ENCODE peak calls at places on chromosomes 7 and 10, in four cellular contexts. B, K, Z and S are unnamed samples.

GRCh38 chr10:34732926-34733325 is 82.2 kb downstream of the PARD3 start:
- DNase-seq in K (peak; percentile 64), B (peak; percentile 66), Z (peak; percentile 29), S (peak; percentile 65)

GRCh38 chr10:132774905-132775863 is 10.8 kb downstream of the NKX6-2 start:
- DNase-seq in Z (no peak), B (peak; percentile 90), K (no peak), S (no peak)

GRCh38 chr10:88461426-88461825 is 121.7 kb downstream of the RNLS start:
- DNase-seq in B (no peak), K (no peak), Z (no peak), S (no peak)

GRCh38 chr7:44046321-44047061 is 2.0 kb downstream of the DBNL start:
- DNase-seq in Z (no peak), K (no peak), B (no peak), S (no peak)

GRCh38 chr10:86439544-86439943 is 72.9 kb upstream of the GRID1 start:
- DNase-seq in Z (peak; percentile 13), K (peak; percentile 97), B (peak; percentile 88), S (peak; percentile 66)

GRCh38 chr10:78457804-78458483 is 424.3 kb downstream of the RPS24 start:
- DNase-seq in B (peak; percentile 44), K (peak; percentile 90), Z (no peak), S (peak; percentile 49)

GRCh38 chr10:76428541-76429330 is 997.3 kb downstream of the LRMDA start:
- DNase-seq in Z (no peak), K (peak; percentile 95), B (peak; percentile 17), S (no peak)

GRCh38 chr10:109647627-109648026 is 275.7 kb downstream of the XPNPEP1 start:
- DNase-seq in K (no peak), B (peak; percentile 11), Z (no peak), S (no peak)

GRCh38 chr10:91758303-91759146 is 39.7 kb upstream of the TNKS2 start:
- DNase-seq in K (peak; percentile 75), B (peak; percentile 78), Z (peak; percentile 21), S (peak; percentile 72)

GRCh38 chr10:76647276-76647675 is 990.3 kb downstream of the KCNMA1 start:
- DNase-seq in Z (no peak), B (no peak), K (no peak), S (no peak)

GRCh38 chr7:22576941-22577927 is 77.2 kb upstream of the STEAP1B start:
- DNase-seq in Z (no peak), K (peak; percentile 98), B (peak; percentile 68), S (no peak)

GRCh38 chr10:132306951-132307751 is 599 bp downstream of the STK32C start:
- DNase-seq in B (peak; percentile 79), Z (no peak), K (no peak), S (peak; percentile 57)

GRCh38 chr7:151453326-151453791 is 13.4 kb upstream of the CRYGN start:
- DNase-seq in K (no peak), Z (no peak), B (no peak), S (no peak)

GRCh38 chr10:83023647-83024046 is 1115.7 kb upstream of the GHITM start:
- DNase-seq in B (no peak), K (no peak), Z (no peak), S (no peak)

GRCh38 chr7:132251327-132251659 is 325.0 kb downstream of the PLXNA4 start:
- DNase-seq in Z (no peak), K (no peak), B (peak; percentile 17), S (peak; percentile 87)

GRCh38 chr10:130432850-130433249 is 296.7 kb downstream of the GLRX3 start:
- DNase-seq in B (no peak), K (no peak), Z (no peak), S (no peak)

GRCh38 chr7:34091330-34091917 is 186.1 kb downstream of the BMPER start:
- DNase-seq in B (peak; percentile 53), Z (peak; percentile 32), K (peak; percentile 69), S (peak; percentile 38)

GRCh38 chr7:126778101-126778500 is 474.6 kb downstream of the GRM8 start:
- DNase-seq in B (no peak), K (no peak), Z (no peak), S (no peak)

GRCh38 chr10:71349401-71349800 is 30.3 kb downstream of the SLC29A3 start:
- DNase-seq in B (peak; percentile 20), K (no peak), Z (no peak), S (no peak)

GRCh38 chr10:50807851-50808776 is 68.4 kb downstream of the ASAH2B start:
- DNase-seq in Z (no peak), K (peak; percentile 16), B (peak; percentile 21), S (peak; percentile 88)

GRCh38 chr7:88184848-88185304 is 35.0 kb downstream of the SRI start:
- DNase-seq in Z (no peak), B (no peak), K (peak; percentile 12), S (no peak)

GRCh38 chr7:24922099-24922773 is 57.7 kb downstream of the OSBPL3 start:
- DNase-seq in Z (no peak), K (no peak), B (no peak), S (no peak)

GRCh38 chr7:91137969-91138368 is 126.3 kb upstream of the FZD1 start:
- DNase-seq in B (no peak), K (no peak), Z (no peak), S (no peak)

DNA sequence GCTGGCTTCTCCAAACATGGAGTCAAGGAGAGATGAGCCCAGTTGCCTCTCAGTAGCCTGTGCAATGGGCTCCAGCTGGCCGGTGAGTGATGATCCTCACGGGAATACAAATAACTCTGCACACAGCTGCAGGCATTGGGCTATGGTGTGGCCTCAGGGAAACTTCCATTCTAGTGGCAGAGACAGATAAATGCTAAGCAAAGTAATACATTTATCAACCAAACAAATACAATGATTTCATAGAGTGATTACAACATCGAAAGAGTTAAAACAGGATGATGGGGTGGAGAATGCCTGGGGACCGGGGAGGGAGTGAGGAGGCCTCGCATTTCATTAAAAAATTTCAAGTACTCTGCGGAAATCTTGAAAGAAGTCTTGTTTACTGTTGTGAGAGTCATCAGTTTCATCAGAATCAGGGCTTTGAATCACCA is 15.0 kb upstream of the AKR1B1 start:
- DNase-seq in K (peak; percentile 64), Z (no peak), B (peak; percentile 82), S (no peak)
- TF ChIP-seq BHLHE40 in K (no peak), Z (no peak), B (no peak), S (no peak)

DNA sequence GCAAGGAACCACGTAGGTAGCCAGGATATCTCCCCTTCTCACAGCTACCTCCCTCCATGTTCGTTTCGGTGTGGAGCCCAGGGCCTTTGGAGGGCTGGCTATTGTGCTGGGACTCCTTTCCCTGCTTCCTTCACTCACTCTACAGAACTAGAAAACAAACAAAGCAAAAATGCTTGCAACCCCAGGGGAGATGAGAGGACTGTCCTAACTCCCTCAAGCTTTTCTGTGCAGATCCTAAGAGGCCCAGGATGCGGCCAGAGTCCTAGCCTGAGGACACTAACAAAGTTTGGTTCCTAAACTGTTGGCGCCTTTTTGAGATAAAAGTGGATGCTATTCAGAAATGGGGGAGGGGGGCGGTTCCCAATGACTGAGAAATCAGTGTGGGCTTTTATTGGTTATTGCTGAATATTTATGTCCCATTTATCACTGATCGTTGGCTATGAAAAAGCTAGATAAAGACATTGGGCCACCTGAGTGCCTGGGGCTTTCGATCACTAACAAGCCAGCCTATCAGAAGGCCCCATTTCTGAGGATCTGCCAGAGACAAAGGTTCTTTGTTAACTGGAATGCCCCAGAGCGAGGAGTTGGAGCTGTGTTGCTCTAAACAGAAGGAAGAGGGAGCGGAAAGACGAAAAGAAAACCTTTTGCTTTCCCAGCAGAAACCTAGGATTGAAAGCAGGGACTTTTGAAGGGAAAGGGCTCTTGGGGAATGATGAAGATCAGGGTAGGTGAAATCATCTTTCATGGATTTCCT is 95.2 kb upstream of the EGR2 start:
- DNase-seq in B (no peak), K (no peak), Z (no peak), S (no peak)
- TF ChIP-seq BHLHE40 in B (no peak), K (no peak), Z (no peak), S (no peak)

DNA sequence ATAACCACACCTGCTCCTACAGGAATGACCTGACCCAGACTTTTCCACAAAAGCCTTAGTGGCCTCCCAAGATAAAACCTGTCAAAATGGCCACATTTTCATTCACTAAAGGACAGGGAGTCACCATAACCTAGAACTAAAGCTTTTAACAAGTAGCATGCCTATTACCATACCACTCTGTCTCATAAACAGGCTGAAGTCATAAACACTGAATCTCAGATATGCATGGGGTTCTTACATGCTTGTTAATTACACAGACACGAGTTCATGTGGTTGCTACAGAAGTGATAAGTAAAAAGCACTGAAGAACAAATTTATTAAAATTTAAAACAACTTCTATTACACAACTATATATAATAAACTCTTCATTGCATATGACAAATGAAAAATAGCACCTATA is 56.0 kb downstream of the HIPK2 start:
- DNase-seq in K (no peak), B (no peak), Z (no peak), S (no peak)
- TF ChIP-seq BHLHE40 in K (no peak), B (no peak), Z (no peak), S (no peak)

DNA sequence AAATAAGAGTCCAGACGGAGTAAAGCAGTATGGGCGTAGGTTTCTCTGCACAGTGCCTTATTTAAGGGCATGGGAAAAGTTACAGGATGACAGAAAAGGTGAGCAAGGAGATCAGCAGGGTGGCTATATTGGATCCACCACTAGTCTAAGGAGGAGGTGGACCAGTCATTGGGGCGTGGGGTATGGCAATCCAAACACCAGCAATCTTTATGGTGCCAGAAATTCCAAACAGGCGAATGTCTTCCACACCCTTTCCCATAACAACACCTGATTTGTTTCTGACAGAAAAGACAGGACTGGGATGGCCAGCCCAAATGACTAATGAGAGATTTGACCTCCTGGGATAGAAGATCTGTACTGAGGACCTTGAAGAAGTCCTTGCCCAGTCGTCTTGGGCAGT is 181.8 kb upstream of the MBL2 start:
- DNase-seq in B (no peak), Z (no peak), K (no peak), S (no peak)
- TF ChIP-seq BHLHE40 in B (no peak), Z (no peak), K (no peak), S (no peak)

GRCh38 chr10:11516419-11516721 is 95.1 kb downstream of the USP6NL start:
- DNase-seq in K (no peak), Z (no peak), B (no peak), S (no peak)
- TF ChIP-seq BHLHE40 in K (no peak), Z (no peak), B (no peak), S (no peak)

GRCh38 chr10:52747680-52748079 is 24.9 kb downstream of the MBL2 start:
- DNase-seq in Z (no peak), B (no peak), K (no peak), S (no peak)
- TF ChIP-seq BHLHE40 in Z (no peak), B (no peak), K (no peak), S (no peak)

GRCh38 chr7:150377116-150377979 is 1.8 kb upstream of the ZNF775 start:
- DNase-seq in Z (no peak), K (no peak), B (no peak), S (no peak)

GRCh38 chr7:150374472-150374871 is 4.7 kb upstream of the ZNF775 start:
- DNase-seq in B (no peak), Z (no peak), K (no peak), S (no peak)

GRCh38 chr7:150376560-150376959 is 2.6 kb upstream of the ZNF775 start:
- DNase-seq in K (no peak), Z (no peak), B (no peak), S (no peak)

GRCh38 chr7:150374026-150374425 is 5.1 kb upstream of the ZNF775 start:
- DNase-seq in Z (no peak), B (no peak), K (no peak), S (no peak)

GRCh38 chr7:150375662-150376521 is 3.2 kb upstream of the ZNF775 start:
- DNase-seq in B (no peak), Z (no peak), K (no peak), S (no peak)
- TF ChIP-seq BHLHE40 in B (no peak), Z (no peak), K (no peak), S (no peak)